ENCODE peak calls at places on chromosomes 7 and 10, in seven cellular contexts. P is keratinocyte; D is tibial artery; A is Calu3; U is T follicular helper cell; Y is erythroblast; B is stimulated activated CD4-positive, alpha-beta T cell treated with anti-CD3 and anti-CD28 coated beads, Interleukin-2, amount 100 ng/mL, for 48 hours. E is an unnamed sample.

GRCh38 chr10:122424059-122424458 is 30.4 kb upstream of the ARMS2 start:
- DNase-seq in P (no peak), D (no peak), A (no peak), U (no peak), Y (no peak), B (no peak), E (no peak)

GRCh38 chr10:49758249-49758930 is 3.7 kb downstream of the OGDHL start:
- DNase-seq in P (no peak), D (no peak), A (no peak), U (no peak), Y (no peak), B (no peak), E (no peak)

GRCh38 chr10:89745903-89746302 is 44.5 kb downstream of the KIF20B start:
- DNase-seq in P (no peak), D (no peak), A (no peak), U (no peak), Y (no peak), B (no peak), E (peak; percentile 4)

GRCh38 chr7:36707465-36707864 is 16.8 kb downstream of the AOAH start:
- DNase-seq in P (no peak), D (no peak), A (no peak), U (no peak), Y (no peak), B (no peak), E (no peak)

GRCh38 chr7:20218261-20218660 is 1.1 kb upstream of the MACC1 start:
- DNase-seq in P (no peak), D (no peak), A (no peak), U (no peak), Y (no peak), B (no peak), E (peak; percentile 5)

GRCh38 chr7:64320547-64321495 is 7.1 kb downstream of the ZNF736 start:
- DNase-seq in P (no peak), D (no peak), A (no peak), U (no peak), Y (no peak), B (no peak), E (peak; percentile 12)

GRCh38 chr10:6579904-6580278 is at the start of gene PRKCQ:
- DNase-seq in P (no peak), D (no peak), A (no peak), U (no peak), Y (no peak), B (no peak), E (no peak)

GRCh38 chr10:18044976-18045720 is 93.4 kb downstream of the SLC39A12 start:
- DNase-seq in P (no peak), D (no peak), A (no peak), U (no peak), Y (no peak), B (no peak), E (no peak)

GRCh38 chr10:600876-601275 is 88.6 kb downstream of the DIP2C start:
- DNase-seq in P (no peak), D (peak; percentile 78), A (no peak), U (no peak), Y (no peak), B (no peak), E (no peak)

GRCh38 chr10:10591682-10592412 is 425.8 kb upstream of the CELF2 start:
- DNase-seq in P (no peak), D (no peak), A (no peak), U (no peak), Y (no peak), B (no peak), E (no peak)

E was measured in trophoblast cell.